ENCODE peak calls at places on chromosomes 2 and 18, in six cellular contexts. J is H1, S is neuronal stem cell, T is IMR-90, A is mesendoderm, Y is mesenchymal stem cell. H is an unnamed sample.

GRCh38 chr2:27959496-27959895 is 69.0 kb downstream of the BABAM2 start:
- DNase-seq in J (no peak), S (no peak), T (peak), A (no peak), Y (peak), H (no peak)

GRCh38 chr2:103353754-103354153 is 591.9 kb downstream of the TMEM182 start:
- DNase-seq in J (no peak), S (no peak), T (no peak), A (no peak), Y (no peak), H (no peak)

GRCh38 chr2:217085543-217085942 is 225.7 kb upstream of the TNP1 start:
- DNase-seq in J (no peak), S (no peak), T (peak), A (no peak), Y (peak), H (no peak)

GRCh38 chr2:85540131-85540587 is 1.2 kb downstream of the MAT2A start:
- DNase-seq in J (no peak), S (no peak), T (peak), A (peak), Y (peak), H (no peak)

GRCh38 chr2:99297990-99298389 is 3.0 kb downstream of the LYG1 start:
- DNase-seq in J (no peak), S (no peak), T (peak), A (no peak), Y (peak), H (no peak)

GRCh38 chr2:64866797-64867196 is 122.4 kb upstream of the SLC1A4 start:
- DNase-seq in J (no peak), S (no peak), T (peak), A (no peak), Y (peak), H (no peak)

GRCh38 chr2:99984781-99985525 is 157.4 kb downstream of the AFF3 start:
- DNase-seq in J (no peak), S (no peak), T (peak), A (peak), Y (peak), H (no peak)

GRCh38 chr2:38496927-38497669 is 105.6 kb downstream of the HNRNPLL start:
- DNase-seq in J (no peak), S (no peak), T (no peak), A (no peak), Y (no peak), H (no peak)

GRCh38 chr2:10278029-10278762 is 24.5 kb upstream of the HPCAL1 start:
- DNase-seq in J (no peak), S (no peak), T (peak), A (no peak), Y (peak), H (no peak)

GRCh38 chr2:207873794-207874193 is 104.1 kb upstream of the FZD5 start:
- DNase-seq in J (no peak), S (no peak), T (no peak), A (no peak), Y (no peak), H (no peak)

GRCh38 chr2:19714926-19715325 is 186.9 kb downstream of the TTC32 start:
- DNase-seq in J (no peak), S (no peak), T (peak), A (no peak), Y (no peak), H (no peak)

GRCh38 chr2:85974395-85974794 is 85.6 kb upstream of the ST3GAL5 start:
- DNase-seq in J (no peak), S (no peak), T (no peak), A (no peak), Y (no peak), H (no peak)

GRCh38 chr2:43927442-43927841 is 68.3 kb downstream of the LRPPRC start:
- DNase-seq in J (no peak), S (no peak), T (no peak), A (no peak), Y (no peak), H (no peak)

GRCh38 chr2:19796036-19796703 is 105.6 kb downstream of the TTC32 start:
- DNase-seq in J (no peak), S (no peak), T (peak), A (no peak), Y (no peak), H (no peak)

GRCh38 chr2:17590342-17590911 is 49.9 kb downstream of the VSNL1 start:
- DNase-seq in J (no peak), S (no peak), T (no peak), A (no peak), Y (no peak), H (no peak)

GRCh38 chr2:8432712-8433336 is 249.0 kb upstream of the ID2 start:
- DNase-seq in J (no peak), S (no peak), T (no peak), A (no peak), Y (no peak), H (no peak)

GRCh38 chr18:10544093-10544748 is 18.4 kb downstream of the NAPG start:
- DNase-seq in J (no peak), S (no peak), T (no peak), A (peak), Y (no peak), H (no peak)

GRCh38 chr2:166375736-166376487 is at the start of gene SCN9A:
- DNase-seq in J (peak), S (peak), T (peak), A (peak), Y (peak), H (peak)

GRCh38 chr18:36374262-36374661 is 76.7 kb downstream of the FHOD3 start:
- DNase-seq in J (no peak), S (no peak), T (no peak), A (no peak), Y (no peak), H (no peak)

GRCh38 chr2:63486861-63487290 is 101.4 kb downstream of the WDPCP start:
- DNase-seq in J (no peak), S (no peak), T (no peak), A (peak), Y (no peak), H (no peak)

GRCh38 chr2:232434091-232434490 is 21.9 kb upstream of the ALPI start:
- DNase-seq in J (no peak), S (no peak), T (no peak), A (no peak), Y (no peak), H (no peak)

GRCh38 chr2:239882335-239882734 is 142.8 kb downstream of the NDUFA10 start:
- DNase-seq in J (peak), S (peak), T (no peak), A (peak), Y (no peak), H (peak)

GRCh38 chr18:60372598-60372997 is at the start of gene MC4R:
- DNase-seq in J (no peak), S (peak), T (peak), A (peak), Y (peak), H (peak)

GRCh38 chr2:190875881-190876280 is 4.7 kb upstream of the GLS start:
- DNase-seq in J (no peak), S (no peak), T (no peak), A (no peak), Y (no peak), H (no peak)

GRCh38 chr2:88709117-88709739 is 17.8 kb downstream of the RPIA start:
- DNase-seq in J (no peak), S (no peak), T (peak), A (no peak), Y (no peak), H (no peak)

GRCh38 chr2:237857791-237858190 is 1.6 kb upstream of the RAMP1 start:
- DNase-seq in J (no peak), S (no peak), T (no peak), A (no peak), Y (no peak), H (no peak)

GRCh38 chr2:9663008-9663879 is 32.4 kb upstream of the YWHAQ start:
- DNase-seq in J (no peak), S (no peak), T (no peak), A (no peak), Y (no peak), H (no peak)

GRCh38 chr2:135802350-135802749 is 34.6 kb downstream of the LCT start:
- DNase-seq in J (no peak), S (no peak), T (no peak), A (no peak), Y (no peak), H (no peak)

GRCh38 chr2:237552911-237553310 is 13.5 kb upstream of the PRLH start:
- DNase-seq in J (no peak), S (no peak), T (no peak), A (no peak), Y (no peak), H (no peak)

GRCh38 chr18:22933206-22933957 is at the start of gene RBBP8:
- DNase-seq in J (peak), S (peak), T (peak), A (peak), Y (peak), H (peak)
- H3K18ac ChIP-seq in J (peak), S (peak), T (peak), A (peak), Y (peak), H (peak)

GRCh38 chr18:2894131-2894840 is 47.5 kb downstream of the EMILIN2 start:
- DNase-seq in J (no peak), S (no peak), T (no peak), A (peak), Y (no peak), H (no peak)
- H3K18ac ChIP-seq in J (no peak), S (peak), T (no peak), A (no peak), Y (no peak), H (no peak)

DNA sequence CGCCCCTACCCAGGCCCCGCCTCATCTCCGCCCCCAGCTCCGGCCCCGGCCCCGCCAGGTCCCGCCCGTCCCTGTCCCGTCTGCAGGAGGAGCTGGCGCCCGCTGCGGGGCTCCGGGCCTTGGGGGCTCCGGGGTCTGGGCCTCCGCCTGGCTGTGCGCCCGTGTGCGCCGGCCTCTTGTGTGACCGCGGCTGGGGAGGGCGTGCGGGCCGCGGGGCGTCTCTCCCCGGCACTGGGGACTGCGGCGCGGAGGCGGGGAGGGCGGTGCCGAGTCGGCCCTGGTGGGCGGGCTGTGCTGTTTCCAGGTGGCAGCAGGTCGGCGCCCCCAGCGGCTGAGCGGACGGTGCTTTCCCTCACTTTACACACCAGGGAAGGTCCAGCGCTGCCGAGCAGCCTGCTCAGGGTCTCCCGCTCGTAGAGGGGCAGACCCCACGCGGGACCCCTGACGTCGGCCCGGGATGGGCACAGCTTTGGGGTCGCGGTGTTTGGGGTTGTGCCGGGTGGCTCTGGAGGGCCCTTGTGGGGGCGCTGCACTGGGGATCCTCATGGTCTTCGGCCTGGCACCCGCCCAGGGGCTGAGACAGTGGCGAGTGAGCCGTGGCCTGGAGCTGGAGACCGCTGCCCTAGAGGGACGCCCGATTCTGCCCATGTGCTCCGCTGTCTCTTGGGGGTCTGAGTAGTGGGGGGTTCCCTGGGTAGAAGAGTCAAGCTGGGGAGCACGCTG is 727 bp downstream of the ING5 start:
- DNase-seq in J (peak), S (peak), T (peak), A (peak), Y (peak), H (peak)
- H3K18ac ChIP-seq in J (peak), S (peak), T (no peak), A (no peak), Y (peak), H (no peak)

DNA sequence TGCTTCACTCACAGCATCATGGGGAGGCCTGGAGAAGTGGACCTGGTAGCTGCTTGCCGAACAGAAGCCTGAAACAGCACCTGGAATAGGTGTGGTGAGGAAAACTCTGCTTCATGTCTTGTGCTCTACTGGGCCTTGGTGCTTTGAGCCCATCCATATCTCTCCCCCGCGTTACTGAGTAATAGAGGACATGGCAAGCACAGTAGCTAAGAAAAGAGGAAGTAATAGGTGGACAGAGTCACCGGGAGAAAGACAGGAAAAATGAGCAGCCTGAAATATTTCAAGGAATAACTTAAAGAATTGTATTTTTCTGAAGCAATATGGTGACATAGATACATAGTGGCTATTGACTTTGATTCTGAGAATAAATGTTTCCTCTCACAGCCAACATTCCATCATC is 14.0 kb upstream of the HNMT start:
- DNase-seq in J (no peak), S (no peak), T (no peak), A (no peak), Y (no peak), H (no peak)
- H3K18ac ChIP-seq in J (no peak), S (no peak), T (no peak), A (no peak), Y (no peak), H (no peak)

DNA sequence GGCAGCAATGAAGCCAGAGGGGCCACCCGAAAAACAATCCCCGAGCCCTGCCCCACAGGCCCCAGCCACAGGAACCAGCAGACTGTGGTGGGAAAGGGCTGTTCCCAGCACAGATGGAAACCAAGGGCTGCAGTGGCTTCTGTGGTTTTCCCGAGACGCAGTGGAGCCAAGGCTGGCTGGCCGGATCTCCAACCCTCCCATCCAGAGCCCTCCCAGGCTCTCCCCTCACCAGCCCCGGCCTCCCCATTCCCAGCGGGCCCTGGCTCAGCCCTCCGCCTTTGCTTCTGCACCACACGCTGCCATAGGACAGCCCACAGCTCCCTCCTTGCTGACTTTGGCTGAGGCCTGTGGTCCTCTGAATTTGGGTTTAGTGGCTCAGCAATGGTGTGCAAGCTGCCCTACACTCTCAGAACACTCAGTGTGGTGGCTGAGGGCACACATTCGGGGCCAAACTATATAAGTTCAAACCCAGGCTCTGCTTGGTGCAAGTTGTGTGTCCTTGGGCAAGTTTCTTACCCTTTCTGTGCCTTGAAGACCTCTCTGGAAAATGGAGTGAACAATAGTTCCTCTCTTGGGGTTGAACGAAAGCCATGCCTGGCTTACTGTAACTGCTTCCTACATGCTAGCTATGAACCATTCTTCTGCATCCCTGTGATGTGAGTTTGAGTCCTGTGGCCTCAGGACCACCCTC is 200.1 kb downstream of the SMAD7 start:
- DNase-seq in J (no peak), S (no peak), T (no peak), A (no peak), Y (no peak), H (no peak)
- H3K18ac ChIP-seq in J (no peak), S (no peak), T (no peak), A (no peak), Y (no peak), H (no peak)

DNA sequence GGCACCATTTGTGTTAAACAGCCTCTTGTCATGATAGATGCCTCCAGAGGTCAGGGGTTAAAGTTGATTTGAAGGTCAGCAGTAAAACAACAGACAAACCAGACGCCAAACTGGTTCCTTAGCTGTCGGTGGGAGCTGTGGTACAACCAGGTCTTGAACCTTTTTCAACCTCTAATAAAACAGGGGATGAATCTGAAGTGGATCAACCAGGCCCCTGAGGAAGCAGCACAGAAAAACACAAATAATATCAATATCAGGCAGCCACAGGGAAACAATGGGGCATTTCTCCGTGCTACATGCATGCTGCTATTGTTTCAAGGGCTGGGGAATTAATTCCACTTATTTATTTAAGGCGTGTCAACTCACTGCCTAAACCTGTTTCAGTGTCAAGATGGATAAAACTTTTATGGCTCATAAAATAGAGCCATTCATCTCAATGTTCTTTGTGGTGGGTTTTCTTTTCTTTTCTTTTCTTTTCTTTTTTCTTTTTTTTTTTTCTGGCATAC is 265.3 kb downstream of the MEIS1 start:
- DNase-seq in J (no peak), S (peak), T (no peak), A (peak), Y (no peak), H (no peak)
- H3K18ac ChIP-seq in J (no peak), S (no peak), T (peak), A (no peak), Y (peak), H (no peak)

H was measured in H9.